ENCODE peak calls at places on chromosomes 1 and 21, in seven cellular contexts. One of them, this sample, is unnamed.
A peak's percentile ranks its signal among the peaks of the same experiment; 100 is the strongest.

GRCh38 chr1:65688848-65689247 is 103.8 kb upstream of the PDE4B start:
- DNase-seq in H9: no peak
- DNase-seq in spleen: no peak
- DNase-seq in colonic mucosa: no peak
- DNase-seq in astrocyte of the spinal cord: no peak
- DNase-seq in tibial nerve: no peak
- DNase-seq in fibroblast of pulmonary artery: no peak
- DNase-seq in this sample: no peak

GRCh38 chr1:194289569-194290266 is 1103.3 kb upstream of the B3GALT2 start:
- DNase-seq in H9: no peak
- DNase-seq in spleen: no peak
- DNase-seq in colonic mucosa: peak; percentile 18
- DNase-seq in astrocyte of the spinal cord: no peak
- DNase-seq in tibial nerve: no peak
- DNase-seq in fibroblast of pulmonary artery: no peak
- DNase-seq in this sample: peak; percentile 5

GRCh38 chr1:53163291-53163768 is 20.9 kb upstream of the SLC1A7 start:
- DNase-seq in H9: peak; percentile 46
- DNase-seq in spleen: no peak
- DNase-seq in colonic mucosa: no peak
- DNase-seq in astrocyte of the spinal cord: no peak
- DNase-seq in tibial nerve: no peak
- DNase-seq in fibroblast of pulmonary artery: no peak
- DNase-seq in this sample: no peak

GRCh38 chr1:4699724-4700301 is 45.4 kb downstream of the AJAP1 start:
- DNase-seq in H9: no peak
- DNase-seq in spleen: no peak
- DNase-seq in colonic mucosa: no peak
- DNase-seq in astrocyte of the spinal cord: peak; percentile 59
- DNase-seq in tibial nerve: no peak
- DNase-seq in fibroblast of pulmonary artery: no peak
- DNase-seq in this sample: no peak

GRCh38 chr21:28207776-28208175 is 784.9 kb downstream of the LTN1 start:
- DNase-seq in H9: no peak
- DNase-seq in spleen: no peak
- DNase-seq in colonic mucosa: no peak
- DNase-seq in astrocyte of the spinal cord: peak; percentile 71
- DNase-seq in tibial nerve: no peak
- DNase-seq in fibroblast of pulmonary artery: peak; percentile 45
- DNase-seq in this sample: no peak

GRCh38 chr1:25821630-25822091 is 1.9 kb downstream of the MTFR1L start:
- DNase-seq in H9: no peak
- DNase-seq in spleen: no peak
- DNase-seq in colonic mucosa: no peak
- DNase-seq in astrocyte of the spinal cord: no peak
- DNase-seq in tibial nerve: no peak
- DNase-seq in fibroblast of pulmonary artery: peak; percentile 53
- DNase-seq in this sample: no peak

GRCh38 chr1:112818990-112819689 is 104.0 kb upstream of the PPM1J start:
- DNase-seq in H9: no peak
- DNase-seq in spleen: no peak
- DNase-seq in colonic mucosa: peak; percentile 21
- DNase-seq in astrocyte of the spinal cord: peak; percentile 58
- DNase-seq in tibial nerve: peak; percentile 6
- DNase-seq in fibroblast of pulmonary artery: peak; percentile 90
- DNase-seq in this sample: no peak

GRCh38 chr1:36520771-36521420 is 38.2 kb upstream of the CSF3R start:
- DNase-seq in H9: no peak
- DNase-seq in spleen: no peak
- DNase-seq in colonic mucosa: no peak
- DNase-seq in astrocyte of the spinal cord: no peak
- DNase-seq in tibial nerve: no peak
- DNase-seq in fibroblast of pulmonary artery: no peak
- DNase-seq in this sample: no peak

GRCh38 chr1:214542275-214543199 is 8.9 kb downstream of the PTPN14 start:
- DNase-seq in H9: no peak
- DNase-seq in spleen: no peak
- DNase-seq in colonic mucosa: no peak
- DNase-seq in astrocyte of the spinal cord: no peak
- DNase-seq in tibial nerve: no peak
- DNase-seq in fibroblast of pulmonary artery: no peak
- DNase-seq in this sample: no peak

GRCh38 chr1:215529111-215529510 is 38.0 kb upstream of the KCTD3 start:
- DNase-seq in H9: no peak
- DNase-seq in spleen: no peak
- DNase-seq in colonic mucosa: no peak
- DNase-seq in astrocyte of the spinal cord: no peak
- DNase-seq in tibial nerve: no peak
- DNase-seq in fibroblast of pulmonary artery: no peak
- DNase-seq in this sample: no peak

GRCh38 chr21:28124541-28124940 is 868.1 kb downstream of the LTN1 start:
- DNase-seq in H9: no peak
- DNase-seq in spleen: no peak
- DNase-seq in colonic mucosa: no peak
- DNase-seq in astrocyte of the spinal cord: no peak
- DNase-seq in tibial nerve: no peak
- DNase-seq in fibroblast of pulmonary artery: no peak
- DNase-seq in this sample: no peak

GRCh38 chr1:55211456-55211855 is 3.7 kb downstream of the USP24 start:
- DNase-seq in H9: no peak
- DNase-seq in spleen: no peak
- DNase-seq in colonic mucosa: no peak
- DNase-seq in astrocyte of the spinal cord: no peak
- DNase-seq in tibial nerve: no peak
- DNase-seq in fibroblast of pulmonary artery: no peak
- DNase-seq in this sample: no peak

GRCh38 chr1:18913065-18913502 is 10.7 kb upstream of the ALDH4A1 start:
- DNase-seq in H9: peak; percentile 92
- DNase-seq in spleen: peak; percentile 92
- DNase-seq in colonic mucosa: peak; percentile 83
- DNase-seq in astrocyte of the spinal cord: peak; percentile 78
- DNase-seq in tibial nerve: peak; percentile 68
- DNase-seq in fibroblast of pulmonary artery: peak; percentile 85
- DNase-seq in this sample: peak; percentile 82

GRCh38 chr1:46615735-46616134 is 876 bp downstream of the MOB3C start:
- DNase-seq in H9: no peak
- DNase-seq in spleen: no peak
- DNase-seq in colonic mucosa: no peak
- DNase-seq in astrocyte of the spinal cord: no peak
- DNase-seq in tibial nerve: no peak
- DNase-seq in fibroblast of pulmonary artery: no peak
- DNase-seq in this sample: no peak

GRCh38 chr21:34604556-34604955 is 10.4 kb downstream of the RCAN1 start:
- DNase-seq in H9: no peak
- DNase-seq in spleen: no peak
- DNase-seq in colonic mucosa: no peak
- DNase-seq in astrocyte of the spinal cord: no peak
- DNase-seq in tibial nerve: no peak
- DNase-seq in fibroblast of pulmonary artery: no peak
- DNase-seq in this sample: no peak

GRCh38 chr1:226524547-226524946 is 24.0 kb upstream of the STUM start:
- DNase-seq in H9: no peak
- DNase-seq in spleen: no peak
- DNase-seq in colonic mucosa: no peak
- DNase-seq in astrocyte of the spinal cord: no peak
- DNase-seq in tibial nerve: no peak
- DNase-seq in fibroblast of pulmonary artery: no peak
- DNase-seq in this sample: no peak

GRCh38 chr1:79235221-79236002 is 228.9 kb upstream of the ADGRL4 start:
- DNase-seq in H9: no peak
- DNase-seq in spleen: no peak
- DNase-seq in colonic mucosa: no peak
- DNase-seq in astrocyte of the spinal cord: peak; percentile 48
- DNase-seq in tibial nerve: no peak
- DNase-seq in fibroblast of pulmonary artery: peak; percentile 52
- DNase-seq in this sample: no peak

GRCh38 chr1:197567442-197567841 is 207.8 kb downstream of the DENND1B start:
- DNase-seq in H9: no peak
- DNase-seq in spleen: no peak
- DNase-seq in colonic mucosa: no peak
- DNase-seq in astrocyte of the spinal cord: no peak
- DNase-seq in tibial nerve: no peak
- DNase-seq in fibroblast of pulmonary artery: peak; percentile 7
- DNase-seq in this sample: no peak

GRCh38 chr1:55483523-55483922 is 268.4 kb upstream of the USP24 start:
- DNase-seq in H9: peak; percentile 37
- DNase-seq in spleen: no peak
- DNase-seq in colonic mucosa: no peak
- DNase-seq in astrocyte of the spinal cord: no peak
- DNase-seq in tibial nerve: no peak
- DNase-seq in fibroblast of pulmonary artery: no peak
- DNase-seq in this sample: no peak

GRCh38 chr1:208170252-208170651 is 73.9 kb downstream of the PLXNA2 start:
- DNase-seq in H9: no peak
- DNase-seq in spleen: no peak
- DNase-seq in colonic mucosa: no peak
- DNase-seq in astrocyte of the spinal cord: no peak
- DNase-seq in tibial nerve: no peak
- DNase-seq in fibroblast of pulmonary artery: no peak
- DNase-seq in this sample: peak; percentile 25

GRCh38 chr1:79575424-79575823 is 568.9 kb upstream of the ADGRL4 start:
- DNase-seq in H9: no peak
- DNase-seq in spleen: no peak
- DNase-seq in colonic mucosa: no peak
- DNase-seq in astrocyte of the spinal cord: no peak
- DNase-seq in tibial nerve: no peak
- DNase-seq in fibroblast of pulmonary artery: no peak
- DNase-seq in this sample: no peak

GRCh38 chr1:20887269-20887668 is 100.2 kb upstream of the HP1BP3 start:
- DNase-seq in H9: no peak
- DNase-seq in spleen: no peak
- DNase-seq in colonic mucosa: no peak
- DNase-seq in astrocyte of the spinal cord: no peak
- DNase-seq in tibial nerve: no peak
- DNase-seq in fibroblast of pulmonary artery: no peak
- DNase-seq in this sample: no peak

GRCh38 chr21:43333301-43334062 is 93.4 kb downstream of the SIK1 start:
- DNase-seq in H9: peak; percentile 49
- DNase-seq in spleen: no peak
- DNase-seq in colonic mucosa: no peak
- DNase-seq in astrocyte of the spinal cord: peak; percentile 84
- DNase-seq in tibial nerve: peak; percentile 31
- DNase-seq in fibroblast of pulmonary artery: peak; percentile 93
- DNase-seq in this sample: peak; percentile 61

GRCh38 chr1:192706936-192707335 is 71.0 kb downstream of the RGS13 start:
- DNase-seq in H9: no peak
- DNase-seq in spleen: no peak
- DNase-seq in colonic mucosa: no peak
- DNase-seq in astrocyte of the spinal cord: peak; percentile 39
- DNase-seq in tibial nerve: no peak
- DNase-seq in fibroblast of pulmonary artery: no peak
- DNase-seq in this sample: no peak

GRCh38 chr1:203287896-203288295 is 17.4 kb upstream of the BTG2 start:
- DNase-seq in H9: no peak
- DNase-seq in spleen: no peak
- DNase-seq in colonic mucosa: no peak
- DNase-seq in astrocyte of the spinal cord: no peak
- DNase-seq in tibial nerve: no peak
- DNase-seq in fibroblast of pulmonary artery: no peak
- DNase-seq in this sample: no peak
- TF ChIP-seq CTCF in H9: no peak
- TF ChIP-seq CTCF in spleen: no peak
- TF ChIP-seq CTCF in colonic mucosa: no peak
- TF ChIP-seq CTCF in astrocyte of the spinal cord: no peak
- TF ChIP-seq CTCF in tibial nerve: no peak
- TF ChIP-seq CTCF in fibroblast of pulmonary artery: no peak
- TF ChIP-seq CTCF in this sample: no peak

GRCh38 chr1:84505167-84506001 is 802 bp upstream of the SPATA1 start:
- DNase-seq in H9: no peak
- DNase-seq in spleen: no peak
- DNase-seq in colonic mucosa: no peak
- DNase-seq in astrocyte of the spinal cord: peak; percentile 66
- DNase-seq in tibial nerve: peak; percentile 46
- DNase-seq in fibroblast of pulmonary artery: peak; percentile 71
- DNase-seq in this sample: no peak
- TF ChIP-seq CTCF in H9: no peak
- TF ChIP-seq CTCF in spleen: no peak
- TF ChIP-seq CTCF in colonic mucosa: no peak
- TF ChIP-seq CTCF in astrocyte of the spinal cord: no peak
- TF ChIP-seq CTCF in tibial nerve: no peak
- TF ChIP-seq CTCF in fibroblast of pulmonary artery: no peak
- TF ChIP-seq CTCF in this sample: no peak

DNA sequence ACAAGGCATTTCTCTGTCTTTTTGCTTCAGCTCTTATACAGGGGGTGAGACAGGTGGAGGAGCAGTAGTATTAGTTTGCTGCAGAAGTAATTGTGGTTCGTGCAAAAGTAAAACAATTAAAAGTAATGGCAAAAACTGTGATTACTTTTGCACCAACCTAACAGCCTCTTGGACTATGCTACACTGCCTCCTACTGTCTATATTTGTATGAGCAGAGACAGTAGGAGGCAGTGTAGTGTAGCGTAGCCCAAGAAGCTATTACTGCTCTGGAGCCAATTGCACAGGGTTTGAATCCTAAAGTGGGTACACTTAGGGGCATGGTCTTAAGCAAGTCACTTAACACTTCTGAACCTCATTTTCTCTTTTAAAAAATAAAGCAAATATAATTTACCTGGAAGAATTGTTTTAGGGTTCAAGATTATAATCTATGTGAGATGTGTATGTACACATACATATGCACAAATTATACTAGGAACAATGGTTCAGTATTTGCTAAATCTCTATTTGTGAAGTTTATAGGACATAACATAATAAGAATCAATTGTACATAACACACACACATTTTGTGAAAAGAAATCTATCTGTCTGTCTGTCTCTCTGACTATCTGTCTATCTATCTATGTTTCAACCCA is 103.8 kb downstream of the BRINP3 start:
- DNase-seq in H9: no peak
- DNase-seq in spleen: no peak
- DNase-seq in colonic mucosa: no peak
- DNase-seq in astrocyte of the spinal cord: peak; percentile 14
- DNase-seq in tibial nerve: no peak
- DNase-seq in fibroblast of pulmonary artery: peak; percentile 49
- DNase-seq in this sample: peak; percentile 8
- TF ChIP-seq CTCF in H9: peak; percentile 80
- TF ChIP-seq CTCF in spleen: no peak
- TF ChIP-seq CTCF in colonic mucosa: peak; percentile 39
- TF ChIP-seq CTCF in astrocyte of the spinal cord: peak; percentile 48
- TF ChIP-seq CTCF in tibial nerve: no peak
- TF ChIP-seq CTCF in fibroblast of pulmonary artery: peak; percentile 75
- TF ChIP-seq CTCF in this sample: peak; percentile 58

DNA sequence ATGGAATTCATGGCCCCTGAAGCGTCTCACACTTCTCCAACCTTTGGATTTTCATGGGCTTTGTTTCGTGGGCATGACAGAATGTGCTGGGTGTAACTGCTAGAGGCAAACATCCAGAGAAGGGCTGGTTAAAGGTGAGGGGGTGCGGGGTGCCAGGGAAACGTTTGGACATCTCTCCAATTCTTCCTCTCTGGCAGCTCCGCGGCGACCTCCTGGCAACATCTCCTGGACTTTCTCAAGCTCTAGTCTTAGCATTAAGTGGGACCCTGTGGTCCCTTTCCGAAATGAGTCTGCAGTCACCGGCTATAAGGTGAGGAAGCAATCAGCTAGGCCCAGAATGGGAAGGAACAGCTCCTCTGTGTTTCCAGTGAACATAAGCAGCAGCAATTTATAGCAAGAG is 12.0 kb downstream of the TMEM81 start:
- DNase-seq in H9: no peak
- DNase-seq in spleen: no peak
- DNase-seq in colonic mucosa: no peak
- DNase-seq in astrocyte of the spinal cord: no peak
- DNase-seq in tibial nerve: no peak
- DNase-seq in fibroblast of pulmonary artery: no peak
- DNase-seq in this sample: no peak
- TF ChIP-seq CTCF in H9: no peak
- TF ChIP-seq CTCF in spleen: no peak
- TF ChIP-seq CTCF in colonic mucosa: no peak
- TF ChIP-seq CTCF in astrocyte of the spinal cord: no peak
- TF ChIP-seq CTCF in tibial nerve: no peak
- TF ChIP-seq CTCF in fibroblast of pulmonary artery: no peak
- TF ChIP-seq CTCF in this sample: no peak

GRCh38 chr1:42456010-42456753 is at the start of the genes PPCS and ZMYND12:
- DNase-seq in H9: peak; percentile 87
- DNase-seq in spleen: peak; percentile 97
- DNase-seq in colonic mucosa: peak; percentile 90
- DNase-seq in astrocyte of the spinal cord: peak; percentile 87
- DNase-seq in tibial nerve: peak; percentile 89
- DNase-seq in fibroblast of pulmonary artery: peak; percentile 90
- DNase-seq in this sample: peak; percentile 86
- TF ChIP-seq CTCF in H9: no peak
- TF ChIP-seq CTCF in spleen: peak; percentile 60
- TF ChIP-seq CTCF in colonic mucosa: no peak
- TF ChIP-seq CTCF in astrocyte of the spinal cord: no peak
- TF ChIP-seq CTCF in tibial nerve: peak; percentile 64
- TF ChIP-seq CTCF in fibroblast of pulmonary artery: no peak
- TF ChIP-seq CTCF in this sample: no peak